ENCODE peak calls at places on chromosomes 12 and 14, in seven cellular contexts. B, G, W, R, S, H and T are unnamed samples.

GRCh38 chr12:26271889-26272492 is 76.6 kb downstream of the SSPN start:
- DNase-seq in B (peak), G (peak), W (peak), R (peak), S (peak), H (peak), T (no peak)

GRCh38 chr12:119669744-119670472 is 2.0 kb downstream of the PRKAB1 start:
- DNase-seq in B (no peak), G (peak), W (no peak), R (peak), S (no peak), H (peak), T (peak)

GRCh38 chr14:55730602-55731001 is 150.6 kb downstream of the KTN1 start:
- DNase-seq in B (no peak), G (no peak), W (no peak), R (no peak), S (peak), H (no peak), T (no peak)

GRCh38 chr14:100159107-100159864 is at the start of gene DEGS2:
- DNase-seq in B (no peak), G (peak), W (no peak), R (peak), S (no peak), H (no peak), T (no peak)

GRCh38 chr14:60657609-60657983 is 8.3 kb upstream of the SIX1 start:
- DNase-seq in B (no peak), G (peak), W (no peak), R (no peak), S (no peak), H (no peak), T (no peak)

GRCh38 chr12:78835493-78835892 is 29.1 kb upstream of the SYT1 start:
- DNase-seq in B (no peak), G (no peak), W (no peak), R (no peak), S (no peak), H (no peak), T (no peak)

GRCh38 chr14:22998324-22999012 is 11.5 kb downstream of the C14orf93 start:
- DNase-seq in B (no peak), G (no peak), W (no peak), R (no peak), S (no peak), H (no peak), T (no peak)

GRCh38 chr12:77940011-77940423 is 109.3 kb downstream of the NAV3 start:
- DNase-seq in B (peak), G (no peak), W (no peak), R (no peak), S (peak), H (no peak), T (no peak)

GRCh38 chr12:106205208-106206069 is 42.4 kb downstream of the CKAP4 start:
- DNase-seq in B (no peak), G (no peak), W (peak), R (no peak), S (no peak), H (no peak), T (peak)

GRCh38 chr14:79543966-79544365 is 667.3 kb downstream of the DIO2 start:
- DNase-seq in B (peak), G (peak), W (no peak), R (no peak), S (peak), H (no peak), T (no peak)
- TF ChIP-seq CTCF in B (peak), G (peak), W (peak), R (peak), S (peak), H (no peak), T (no peak)

DNA sequence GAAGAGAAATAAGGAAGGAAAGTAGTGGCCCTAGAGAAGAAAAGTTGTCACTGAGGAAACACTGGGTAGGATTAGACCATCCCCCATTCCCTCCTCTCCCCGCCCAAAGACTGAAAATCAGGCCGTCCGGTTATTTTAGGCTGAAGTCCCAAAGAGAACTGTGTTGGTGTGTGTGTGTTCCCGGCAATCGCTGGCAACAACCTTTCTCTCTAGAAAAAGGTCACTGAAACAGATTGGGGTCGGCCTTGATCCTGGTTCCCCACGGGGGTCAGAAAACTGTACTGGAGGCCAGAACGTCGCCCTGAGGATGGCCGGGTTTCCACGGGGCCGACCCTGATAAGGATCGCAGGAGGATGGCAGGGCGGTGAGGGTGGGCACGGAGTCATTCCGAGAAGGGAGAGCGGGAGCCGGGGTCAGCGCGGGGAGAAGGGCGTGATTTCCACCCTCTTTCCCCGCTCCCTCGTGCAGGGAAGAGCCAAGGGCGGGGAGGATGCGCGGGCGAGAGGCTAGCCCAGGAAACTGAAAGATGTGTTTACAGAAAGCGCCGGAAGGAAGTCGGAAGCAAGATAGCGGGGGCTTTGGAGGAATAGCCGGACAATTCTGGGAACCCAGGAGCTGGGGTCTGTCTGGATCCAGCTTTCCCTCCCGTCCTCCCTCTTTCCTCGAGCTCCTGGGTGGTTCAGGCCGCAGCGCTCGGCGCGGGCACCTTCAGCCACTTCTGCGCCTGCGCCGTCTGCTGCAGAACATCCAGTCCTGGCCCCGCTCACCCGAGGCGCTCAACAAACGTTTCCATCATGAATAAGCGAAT is 25.3 kb upstream of the SPTLC2 start:
- DNase-seq in B (peak), G (no peak), W (peak), R (peak), S (peak), H (no peak), T (peak)
- H3K4me3 ChIP-seq in B (peak), G (no peak), W (no peak), R (peak), S (peak), H (no peak), T (peak)

DNA sequence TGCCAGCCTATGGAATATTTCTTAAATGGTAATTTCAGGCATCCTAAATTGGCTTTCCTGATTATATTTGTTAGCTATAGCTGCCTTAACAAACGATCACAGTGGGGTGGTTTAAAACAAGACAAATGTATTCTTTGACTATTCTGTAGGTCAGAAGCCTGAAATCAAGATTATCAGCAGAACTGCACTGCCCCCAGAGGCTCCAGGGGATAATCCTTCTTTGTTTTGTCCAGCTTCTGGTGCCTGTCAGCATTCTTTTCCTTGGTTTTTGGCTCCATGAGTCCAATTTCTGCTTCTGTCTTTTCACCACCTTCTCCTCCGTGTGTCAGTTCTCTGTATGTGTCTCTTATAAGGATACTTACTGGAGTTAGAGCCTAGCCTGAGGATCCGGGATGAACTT is 1282.2 kb upstream of the USP15 start:
- DNase-seq in B (no peak), G (no peak), W (no peak), R (no peak), S (no peak), H (no peak), T (no peak)
- TF ChIP-seq CTCF in B (no peak), G (peak), W (no peak), R (no peak), S (no peak), H (no peak), T (no peak)

DNA sequence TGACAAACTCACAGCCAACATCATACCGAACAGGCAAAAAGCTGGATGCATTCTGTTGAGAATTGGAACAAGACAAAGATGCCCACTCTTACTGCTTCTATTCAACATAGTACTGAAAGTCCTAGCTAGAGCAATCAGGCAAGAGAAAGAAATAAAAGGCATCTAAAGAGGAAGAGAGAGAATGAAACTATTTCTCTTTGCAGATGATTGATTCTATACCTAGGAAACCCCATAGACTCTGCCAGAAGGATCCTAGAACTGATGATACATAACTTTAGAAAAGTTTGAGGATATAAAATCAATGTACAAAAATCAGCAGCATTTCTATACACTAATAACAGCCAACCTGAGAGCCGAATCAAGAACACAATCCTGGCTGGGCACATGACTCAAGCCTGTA is 6.1 kb upstream of the ANO6 start:
- DNase-seq in B (no peak), G (no peak), W (no peak), R (no peak), S (no peak), H (no peak), T (no peak)
- H3K4me3 ChIP-seq in B (no peak), G (no peak), W (no peak), R (no peak), S (no peak), H (no peak), T (no peak)

GRCh38 chr12:83256581-83256980 is 569.9 kb downstream of the TMTC2 start:
- DNase-seq in B (no peak), G (no peak), W (no peak), R (no peak), S (no peak), H (no peak), T (no peak)

GRCh38 chr12:83265798-83266197 is 579.1 kb downstream of the TMTC2 start:
- DNase-seq in B (no peak), G (no peak), W (no peak), R (no peak), S (no peak), H (peak), T (no peak)

DNA sequence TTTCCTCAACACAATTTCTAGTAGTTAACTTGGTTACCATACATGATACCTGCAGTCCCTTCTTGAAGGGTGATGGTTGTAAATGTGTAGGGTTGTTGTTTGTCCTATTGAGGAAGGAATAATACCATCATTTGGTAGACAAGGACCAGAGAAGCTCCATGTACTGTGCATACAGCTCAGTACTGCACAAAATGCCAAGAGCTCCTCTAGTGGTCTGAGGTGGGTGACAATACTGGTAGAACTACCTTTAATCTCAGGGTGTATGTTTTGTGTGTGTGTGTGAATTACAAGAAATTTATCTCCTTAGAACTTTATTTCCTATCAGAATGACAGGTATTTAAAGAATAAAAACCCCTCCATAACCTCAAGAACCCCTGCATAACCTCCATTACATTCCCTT is 575.3 kb downstream of the TMTC2 start:
- DNase-seq in B (no peak), G (no peak), W (no peak), R (no peak), S (no peak), H (peak), T (no peak)
- TF ChIP-seq CTCF in B (no peak), G (no peak), W (no peak), R (no peak), S (no peak), H (peak), T (no peak)

GRCh38 chr12:110165540-110166159 is 41.5 kb downstream of the IFT81 start:
- DNase-seq in B (no peak), G (no peak), W (no peak), R (no peak), S (no peak), H (no peak), T (no peak)
- H3K4me3 ChIP-seq in B (no peak), G (no peak), W (no peak), R (no peak), S (no peak), H (no peak), T (no peak)

GRCh38 chr12:128672428-128672827 is 151.3 kb downstream of the SLC15A4 start:
- DNase-seq in B (no peak), G (no peak), W (no peak), R (no peak), S (no peak), H (no peak), T (no peak)

GRCh38 chr12:128675576-128675975 is 148.2 kb downstream of the SLC15A4 start:
- DNase-seq in B (no peak), G (no peak), W (no peak), R (no peak), S (no peak), H (no peak), T (no peak)

GRCh38 chr12:128671528-128672042 is 152.2 kb downstream of the SLC15A4 start:
- DNase-seq in B (no peak), G (no peak), W (no peak), R (no peak), S (no peak), H (peak), T (no peak)
- TF ChIP-seq CTCF in B (no peak), G (peak), W (no peak), R (no peak), S (no peak), H (peak), T (no peak)

DNA sequence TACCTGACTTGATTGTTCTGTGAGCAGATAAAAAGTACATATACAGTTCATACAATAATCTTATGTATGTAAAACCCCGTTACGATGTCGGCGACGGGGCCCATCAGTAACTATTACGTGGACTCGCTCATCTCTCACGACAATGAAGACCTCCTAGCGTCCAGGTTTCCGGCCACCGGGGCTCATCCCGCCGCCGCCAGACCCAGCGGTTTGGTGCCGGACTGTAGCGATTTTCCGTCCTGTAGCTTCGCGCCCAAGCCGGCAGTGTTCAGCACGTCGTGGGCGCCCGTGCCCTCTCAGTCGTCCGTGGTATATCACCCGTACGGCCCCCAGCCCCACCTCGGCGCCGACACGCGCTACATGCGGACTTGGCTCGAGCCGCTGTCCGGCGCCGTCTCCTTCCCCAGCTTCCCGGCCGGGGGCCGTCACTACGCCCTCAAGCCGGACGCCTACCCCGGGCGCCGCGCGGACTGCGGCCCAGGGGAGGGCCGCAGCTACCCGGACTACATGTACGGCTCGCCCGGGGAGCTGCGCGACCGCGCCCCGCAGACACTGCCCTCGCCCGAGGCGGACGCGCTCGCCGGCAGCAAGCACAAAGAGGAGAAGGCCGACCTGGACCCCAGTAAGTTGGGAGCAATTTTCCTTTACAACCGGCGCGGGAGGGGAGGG is at the start of gene HOXC9:
- DNase-seq in B (no peak), G (no peak), W (no peak), R (peak), S (no peak), H (peak), T (no peak)
- H3K4me3 ChIP-seq in B (no peak), G (peak), W (peak), R (peak), S (peak), H (peak), T (peak)

GRCh38 chr12:100877776-100878175 is 83.2 kb downstream of the ANO4 start:
- DNase-seq in B (no peak), G (no peak), W (no peak), R (no peak), S (no peak), H (no peak), T (no peak)
- TF ChIP-seq CTCF in B (peak), G (peak), W (no peak), R (no peak), S (peak), H (no peak), T (no peak)